ENCODE peak calls at places on chromosomes 5 and 9, in seven cellular contexts. N is HEK293T; I is Right ventricle myocardium superior; P is stimulated activated naive CD8-positive, alpha-beta T cell treated with anti-CD3 and anti-CD28 coated beads, Interleukin-15, Interleukin-2, amounts not matched to agents 100 U/mL and 50 U/mL, for 24 hours; B is T-helper 9 cell; H is GM04503; A is HuH-7. W is an unnamed sample.

GRCh38 chr5:112154940-112155686 is 264.0 kb downstream of the EPB41L4A start:
- DNase-seq in P (no peak), N (no peak), I (no peak), H (no peak), A (no peak), B (no peak), W (no peak)

GRCh38 chr5:169126376-169127043 is 174.4 kb downstream of the SLIT3 start:
- DNase-seq in A (no peak), H (no peak), B (no peak), P (no peak), I (no peak), N (no peak), W (no peak)

GRCh38 chr5:116543501-116543900 is 31.1 kb downstream of the SEMA6A start:
- DNase-seq in H (no peak), B (no peak), A (no peak), P (no peak), N (no peak), I (no peak), W (no peak)

GRCh38 chr5:126369995-126370731 is 53.0 kb upstream of the GRAMD2B start:
- DNase-seq in P (no peak), I (no peak), A (no peak), B (no peak), N (no peak), H (no peak), W (no peak)

GRCh38 chr5:65544473-65544872 is 18.5 kb downstream of the CENPK start:
- DNase-seq in I (no peak), P (no peak), H (no peak), A (no peak), B (no peak), N (no peak), W (no peak)

GRCh38 chr9:4077499-4078102 is 222.3 kb downstream of the GLIS3 start:
- DNase-seq in A (peak), B (peak), H (no peak), P (peak), I (peak), N (peak), W (no peak)

GRCh38 chr5:116766470-116766947 is 191.9 kb upstream of the SEMA6A start:
- DNase-seq in B (no peak), A (peak), P (no peak), I (no peak), N (peak), H (no peak), W (no peak)

GRCh38 chr9:132114102-132114707 is 34.5 kb upstream of the MED27 start:
- DNase-seq in B (peak), P (peak), I (peak), N (peak), A (peak), H (no peak), W (peak)

W was measured in T-helper 2 cell.